ENCODE peak calls at places on chromosomes 12 and 14, in five cellular contexts. One of them, this sample, is unnamed.

GRCh38 chr12:116397148-116397547 is 119.7 kb upstream of the MED13L start:
- DNase-seq in NCI-H2171: no peak
- DNase-seq in suprapubic skin: no peak
- DNase-seq in GM23338: no peak
- DNase-seq in activated CD8-positive, alpha-beta memory T cell treated with anti-CD3 and anti-CD28 coated beads, Interleukin-2, amount 10 ng/mL, durations not matched to agents 7 days and 5 days: no peak
- DNase-seq in this sample: no peak

GRCh38 chr14:35337074-35337556 is 44.9 kb downstream of the PSMA6 start:
- DNase-seq in NCI-H2171: no peak
- DNase-seq in suprapubic skin: no peak
- DNase-seq in GM23338: no peak
- DNase-seq in activated CD8-positive, alpha-beta memory T cell treated with anti-CD3 and anti-CD28 coated beads, Interleukin-2, amount 10 ng/mL, durations not matched to agents 7 days and 5 days: no peak
- DNase-seq in this sample: no peak

GRCh38 chr12:111442301-111443045 is 36.8 kb downstream of the SH2B3 start:
- DNase-seq in NCI-H2171: no peak
- DNase-seq in suprapubic skin: peak; percentile 59
- DNase-seq in GM23338: no peak
- DNase-seq in activated CD8-positive, alpha-beta memory T cell treated with anti-CD3 and anti-CD28 coated beads, Interleukin-2, amount 10 ng/mL, durations not matched to agents 7 days and 5 days: no peak
- DNase-seq in this sample: no peak

GRCh38 chr14:56059054-56059453 is 59.2 kb upstream of the PELI2 start:
- DNase-seq in NCI-H2171: no peak
- DNase-seq in suprapubic skin: no peak
- DNase-seq in GM23338: no peak
- DNase-seq in activated CD8-positive, alpha-beta memory T cell treated with anti-CD3 and anti-CD28 coated beads, Interleukin-2, amount 10 ng/mL, durations not matched to agents 7 days and 5 days: no peak
- DNase-seq in this sample: no peak

GRCh38 chr12:102501773-102502172 is 21.4 kb upstream of the IGF1 start:
- DNase-seq in NCI-H2171: no peak
- DNase-seq in suprapubic skin: no peak
- DNase-seq in GM23338: no peak
- DNase-seq in activated CD8-positive, alpha-beta memory T cell treated with anti-CD3 and anti-CD28 coated beads, Interleukin-2, amount 10 ng/mL, durations not matched to agents 7 days and 5 days: no peak
- DNase-seq in this sample: no peak

GRCh38 chr12:46824709-46825108 is 1.1 kb downstream of the SLC38A4 start:
- DNase-seq in NCI-H2171: no peak
- DNase-seq in suprapubic skin: no peak
- DNase-seq in GM23338: no peak
- DNase-seq in activated CD8-positive, alpha-beta memory T cell treated with anti-CD3 and anti-CD28 coated beads, Interleukin-2, amount 10 ng/mL, durations not matched to agents 7 days and 5 days: no peak
- DNase-seq in this sample: no peak

GRCh38 chr14:102947321-102948103 is 25.0 kb downstream of the AMN start:
- DNase-seq in NCI-H2171: no peak
- DNase-seq in suprapubic skin: peak; percentile 46
- DNase-seq in GM23338: no peak
- DNase-seq in activated CD8-positive, alpha-beta memory T cell treated with anti-CD3 and anti-CD28 coated beads, Interleukin-2, amount 10 ng/mL, durations not matched to agents 7 days and 5 days: no peak
- DNase-seq in this sample: peak; percentile 56

GRCh38 chr14:104087981-104088850 is 2.7 kb downstream of the ASPG start:
- DNase-seq in NCI-H2171: no peak
- DNase-seq in suprapubic skin: no peak
- DNase-seq in GM23338: no peak
- DNase-seq in activated CD8-positive, alpha-beta memory T cell treated with anti-CD3 and anti-CD28 coated beads, Interleukin-2, amount 10 ng/mL, durations not matched to agents 7 days and 5 days: no peak
- DNase-seq in this sample: no peak

GRCh38 chr14:23380197-23381016 is 3.6 kb downstream of the CMTM5 start:
- DNase-seq in NCI-H2171: no peak
- DNase-seq in suprapubic skin: no peak
- DNase-seq in GM23338: no peak
- DNase-seq in activated CD8-positive, alpha-beta memory T cell treated with anti-CD3 and anti-CD28 coated beads, Interleukin-2, amount 10 ng/mL, durations not matched to agents 7 days and 5 days: no peak
- DNase-seq in this sample: no peak

GRCh38 chr14:91858536-91859275 is 8.6 kb downstream of the TC2N start:
- DNase-seq in NCI-H2171: no peak
- DNase-seq in suprapubic skin: no peak
- DNase-seq in GM23338: peak; percentile 32
- DNase-seq in activated CD8-positive, alpha-beta memory T cell treated with anti-CD3 and anti-CD28 coated beads, Interleukin-2, amount 10 ng/mL, durations not matched to agents 7 days and 5 days: peak; percentile 69
- DNase-seq in this sample: no peak

This sample was measured in RWPE2.